ENCODE peak calls at places on chromosomes 2 and 18, in eight cellular contexts. One of them, this sample, is unnamed. For H3K4me1, the result is how much of the 10 kb centered on the place peaks cover.

GRCh38 chr2:3611136-3611535 is 16.2 kb downstream of the COLEC11 start:
- DNase-seq in MM.1S: no peak
- DNase-seq in cardiac muscle cell: no peak
- DNase-seq in colonic mucosa: peak
- DNase-seq in A549: no peak
- DNase-seq in breast epithelium: no peak
- DNase-seq in uterus: no peak
- DNase-seq in lung: no peak
- DNase-seq in this sample: peak

GRCh38 chr2:25528173-25528572 is 145.2 kb downstream of the DTNB start:
- DNase-seq in uterus: no peak
- DNase-seq in breast epithelium: no peak
- DNase-seq in lung: no peak
- DNase-seq in colonic mucosa: no peak
- DNase-seq in MM.1S: no peak
- DNase-seq in cardiac muscle cell: no peak
- DNase-seq in A549: no peak
- DNase-seq in this sample: no peak

GRCh38 chr2:12441750-12442626 is 274.7 kb upstream of the TRIB2 start:
- DNase-seq in breast epithelium: no peak
- DNase-seq in colonic mucosa: no peak
- DNase-seq in cardiac muscle cell: no peak
- DNase-seq in MM.1S: no peak
- DNase-seq in A549: no peak
- DNase-seq in lung: no peak
- DNase-seq in uterus: no peak
- DNase-seq in this sample: no peak

GRCh38 chr2:198774576-198774975 is 683.2 kb downstream of the SATB2 start:
- DNase-seq in uterus: no peak
- DNase-seq in A549: no peak
- DNase-seq in MM.1S: no peak
- DNase-seq in lung: no peak
- DNase-seq in cardiac muscle cell: no peak
- DNase-seq in breast epithelium: no peak
- DNase-seq in colonic mucosa: no peak
- DNase-seq in this sample: no peak

GRCh38 chr18:3799515-3799914 is 349.5 kb downstream of the TGIF1 start:
- DNase-seq in lung: no peak
- DNase-seq in MM.1S: no peak
- DNase-seq in colonic mucosa: no peak
- DNase-seq in uterus: no peak
- DNase-seq in A549: no peak
- DNase-seq in breast epithelium: no peak
- DNase-seq in cardiac muscle cell: peak
- DNase-seq in this sample: no peak

GRCh38 chr2:18425186-18425585 is 135.3 kb downstream of the RDH14 start:
- DNase-seq in breast epithelium: no peak
- DNase-seq in colonic mucosa: no peak
- DNase-seq in cardiac muscle cell: no peak
- DNase-seq in lung: no peak
- DNase-seq in MM.1S: no peak
- DNase-seq in uterus: no peak
- DNase-seq in A549: no peak
- DNase-seq in this sample: no peak

GRCh38 chr18:74905245-74905644 is 303.7 kb downstream of the PTGR3 start:
- DNase-seq in breast epithelium: no peak
- DNase-seq in uterus: no peak
- DNase-seq in MM.1S: no peak
- DNase-seq in colonic mucosa: no peak
- DNase-seq in A549: no peak
- DNase-seq in cardiac muscle cell: no peak
- DNase-seq in lung: no peak
- DNase-seq in this sample: peak

GRCh38 chr18:46469186-46469915 is 187.7 kb downstream of the LOXHD1 start:
- DNase-seq in cardiac muscle cell: peak
- DNase-seq in uterus: no peak
- DNase-seq in lung: no peak
- DNase-seq in MM.1S: no peak
- DNase-seq in A549: peak
- DNase-seq in breast epithelium: peak
- DNase-seq in colonic mucosa: no peak
- DNase-seq in this sample: no peak

GRCh38 chr2:126898636-126899035 is at the start of gene TEX51:
- DNase-seq in uterus: no peak
- DNase-seq in MM.1S: no peak
- DNase-seq in colonic mucosa: no peak
- DNase-seq in A549: no peak
- DNase-seq in cardiac muscle cell: no peak
- DNase-seq in lung: no peak
- DNase-seq in breast epithelium: peak
- DNase-seq in this sample: no peak

GRCh38 chr18:25457636-25458035 is 105.7 kb upstream of the ZNF521 start:
- DNase-seq in uterus: no peak
- DNase-seq in MM.1S: no peak
- DNase-seq in breast epithelium: no peak
- DNase-seq in cardiac muscle cell: no peak
- DNase-seq in A549: no peak
- DNase-seq in colonic mucosa: no peak
- DNase-seq in lung: no peak
- DNase-seq in this sample: no peak

GRCh38 chr2:62724886-62725711 is 19.6 kb downstream of the EHBP1 start:
- DNase-seq in A549: peak
- DNase-seq in lung: no peak
- DNase-seq in colonic mucosa: peak
- DNase-seq in breast epithelium: no peak
- DNase-seq in MM.1S: peak
- DNase-seq in cardiac muscle cell: peak
- DNase-seq in uterus: no peak
- DNase-seq in this sample: no peak

GRCh38 chr2:239266436-239266770 is 134.4 kb downstream of the HDAC4 start:
- DNase-seq in colonic mucosa: no peak
- DNase-seq in lung: no peak
- DNase-seq in breast epithelium: no peak
- DNase-seq in MM.1S: no peak
- DNase-seq in cardiac muscle cell: no peak
- DNase-seq in A549: no peak
- DNase-seq in uterus: no peak
- DNase-seq in this sample: no peak

GRCh38 chr2:239267411-239267941 is 133.3 kb downstream of the HDAC4 start:
- DNase-seq in uterus: no peak
- DNase-seq in A549: no peak
- DNase-seq in colonic mucosa: peak
- DNase-seq in breast epithelium: no peak
- DNase-seq in cardiac muscle cell: no peak
- DNase-seq in lung: peak
- DNase-seq in MM.1S: peak
- DNase-seq in this sample: peak

GRCh38 chr2:239266779-239267410 is 133.9 kb downstream of the HDAC4 start:
- DNase-seq in MM.1S: no peak
- DNase-seq in lung: no peak
- DNase-seq in cardiac muscle cell: no peak
- DNase-seq in breast epithelium: no peak
- DNase-seq in uterus: no peak
- DNase-seq in colonic mucosa: no peak
- DNase-seq in A549: no peak
- DNase-seq in this sample: no peak

GRCh38 chr2:239264838-239265651 is 135.8 kb downstream of the HDAC4 start:
- DNase-seq in lung: peak
- DNase-seq in breast epithelium: no peak
- DNase-seq in A549: peak
- DNase-seq in cardiac muscle cell: peak
- DNase-seq in colonic mucosa: peak
- DNase-seq in uterus: no peak
- DNase-seq in MM.1S: no peak
- DNase-seq in this sample: no peak

GRCh38 chr2:239265681-239266435 is 135.0 kb downstream of the HDAC4 start:
- DNase-seq in MM.1S: no peak
- DNase-seq in lung: no peak
- DNase-seq in A549: no peak
- DNase-seq in uterus: no peak
- DNase-seq in breast epithelium: no peak
- DNase-seq in cardiac muscle cell: no peak
- DNase-seq in colonic mucosa: no peak
- DNase-seq in this sample: no peak
- H3K4me3 ChIP-seq in MM.1S: no peak
- H3K4me3 ChIP-seq in lung: no peak
- H3K4me3 ChIP-seq in A549: no peak
- H3K4me3 ChIP-seq in uterus: no peak
- H3K4me3 ChIP-seq in breast epithelium: no peak
- H3K4me3 ChIP-seq in cardiac muscle cell: no peak
- H3K4me3 ChIP-seq in colonic mucosa: no peak
- H3K4me3 ChIP-seq in this sample: no peak

DNA sequence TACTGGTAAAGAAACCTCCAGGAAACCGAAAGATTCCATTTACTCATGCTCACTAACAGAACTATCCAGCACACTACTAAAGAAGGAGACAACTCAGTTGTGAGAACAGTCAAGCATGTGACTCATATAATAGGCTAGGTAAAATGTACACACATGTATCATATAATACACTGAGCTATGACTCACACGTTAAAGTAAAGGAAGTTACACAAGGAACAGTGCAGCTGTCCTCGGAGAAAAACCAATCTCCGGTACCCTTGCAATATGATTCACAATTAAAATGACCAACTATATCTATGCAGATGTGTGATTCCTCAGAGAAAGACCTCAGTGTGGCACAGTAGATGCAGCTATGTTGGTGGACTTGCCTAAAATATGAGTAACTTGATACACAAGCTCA is 76.6 kb downstream of the STRN start:
- DNase-seq in MM.1S: no peak
- DNase-seq in lung: no peak
- DNase-seq in cardiac muscle cell: no peak
- DNase-seq in uterus: no peak
- DNase-seq in A549: peak
- DNase-seq in breast epithelium: no peak
- DNase-seq in colonic mucosa: peak
- DNase-seq in this sample: no peak
- H3K27ac ChIP-seq in MM.1S: no peak
- H3K27ac ChIP-seq in lung: no peak
- H3K27ac ChIP-seq in cardiac muscle cell: no peak
- H3K27ac ChIP-seq in uterus: no peak
- H3K27ac ChIP-seq in A549: peak
- H3K27ac ChIP-seq in breast epithelium: no peak
- H3K27ac ChIP-seq in colonic mucosa: peak
- H3K27ac ChIP-seq in this sample: no peak

GRCh38 chr2:102677219-102678215 is 58.2 kb downstream of the SLC9A2 start:
- DNase-seq in breast epithelium: no peak
- DNase-seq in lung: no peak
- DNase-seq in cardiac muscle cell: no peak
- DNase-seq in colonic mucosa: no peak
- DNase-seq in uterus: no peak
- DNase-seq in MM.1S: no peak
- DNase-seq in A549: no peak
- DNase-seq in this sample: no peak
- H3K4me1 ChIP-seq in breast epithelium: under half
- H3K4me1 ChIP-seq in lung: under half
- H3K4me1 ChIP-seq in cardiac muscle cell: under half
- H3K4me1 ChIP-seq in colonic mucosa: under half
- H3K4me1 ChIP-seq in uterus: under half
- H3K4me1 ChIP-seq in MM.1S: under half
- H3K4me1 ChIP-seq in A549: under half
- H3K4me1 ChIP-seq in this sample: under half

GRCh38 chr2:176763111-176763510 is 449.5 kb upstream of the HNRNPA3 start:
- DNase-seq in lung: no peak
- DNase-seq in colonic mucosa: no peak
- DNase-seq in cardiac muscle cell: no peak
- DNase-seq in MM.1S: no peak
- DNase-seq in uterus: no peak
- DNase-seq in A549: no peak
- DNase-seq in breast epithelium: no peak
- DNase-seq in this sample: no peak
- H3K4me3 ChIP-seq in lung: no peak
- H3K4me3 ChIP-seq in colonic mucosa: no peak
- H3K4me3 ChIP-seq in cardiac muscle cell: no peak
- H3K4me3 ChIP-seq in MM.1S: no peak
- H3K4me3 ChIP-seq in uterus: no peak
- H3K4me3 ChIP-seq in A549: no peak
- H3K4me3 ChIP-seq in breast epithelium: no peak
- H3K4me3 ChIP-seq in this sample: no peak

GRCh38 chr2:30031184-30031583 is 109.8 kb upstream of the ALK start:
- DNase-seq in uterus: no peak
- DNase-seq in A549: no peak
- DNase-seq in cardiac muscle cell: no peak
- DNase-seq in colonic mucosa: no peak
- DNase-seq in breast epithelium: no peak
- DNase-seq in MM.1S: no peak
- DNase-seq in lung: no peak
- DNase-seq in this sample: no peak
- H3K27ac ChIP-seq in uterus: no peak
- H3K27ac ChIP-seq in A549: no peak
- H3K27ac ChIP-seq in cardiac muscle cell: no peak
- H3K27ac ChIP-seq in colonic mucosa: no peak
- H3K27ac ChIP-seq in breast epithelium: no peak
- H3K27ac ChIP-seq in MM.1S: no peak
- H3K27ac ChIP-seq in lung: no peak
- H3K27ac ChIP-seq in this sample: no peak

DNA sequence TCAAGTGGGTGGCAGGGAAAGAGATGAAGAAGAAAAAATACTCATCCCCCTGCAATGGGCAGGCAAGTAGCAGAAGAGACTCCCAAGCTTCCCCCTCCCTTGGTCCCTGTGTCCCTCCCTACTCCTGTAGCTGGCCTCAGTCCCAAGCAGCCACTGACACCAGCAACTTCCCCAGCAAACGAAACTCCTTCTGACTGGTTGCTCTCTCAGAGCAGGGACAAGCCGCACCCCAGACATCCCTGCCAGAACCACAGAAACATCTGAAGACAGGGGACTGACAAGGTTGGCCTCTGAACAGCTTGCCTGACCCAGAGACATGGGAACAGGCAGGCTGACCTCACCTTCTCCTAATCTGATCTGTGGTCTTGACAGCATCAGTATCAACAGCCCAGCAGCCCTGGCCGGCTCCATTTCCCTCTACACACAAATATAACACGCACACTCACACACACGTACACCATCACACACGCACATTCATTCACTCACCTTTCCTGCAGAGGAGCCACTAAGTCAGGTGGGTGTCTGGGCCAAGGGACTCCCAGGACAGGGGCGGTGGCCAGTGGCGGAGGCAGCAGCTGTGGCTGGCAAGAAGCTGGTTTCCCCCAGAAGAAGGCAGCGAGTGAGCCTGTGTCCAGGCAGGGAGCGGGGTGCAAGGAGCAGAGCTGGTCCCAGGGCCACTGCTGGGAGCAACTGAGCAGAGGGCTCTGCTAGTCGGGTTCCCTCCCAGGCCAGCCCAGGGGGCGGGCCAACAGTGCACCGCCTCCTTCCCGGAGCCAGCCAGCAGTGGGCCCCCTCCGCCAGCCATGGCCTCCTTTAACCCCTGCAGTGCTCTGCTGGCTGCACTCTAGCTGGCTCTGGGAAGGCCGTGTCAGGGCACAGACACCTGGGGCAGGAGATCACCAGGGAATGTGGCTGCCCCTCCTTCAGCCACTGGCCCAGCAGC is 59.1 kb downstream of the TNS1 start:
- DNase-seq in uterus: peak
- DNase-seq in cardiac muscle cell: peak
- DNase-seq in lung: peak
- DNase-seq in colonic mucosa: peak
- DNase-seq in MM.1S: no peak
- DNase-seq in breast epithelium: peak
- DNase-seq in A549: peak
- DNase-seq in this sample: peak
- H3K4me1 ChIP-seq in uterus: under half
- H3K4me1 ChIP-seq in cardiac muscle cell: under half
- H3K4me1 ChIP-seq in lung: under half
- H3K4me1 ChIP-seq in colonic mucosa: under half
- H3K4me1 ChIP-seq in MM.1S: under half
- H3K4me1 ChIP-seq in breast epithelium: under half
- H3K4me1 ChIP-seq in A549: under half
- H3K4me1 ChIP-seq in this sample: under half